ENCODE peak calls at places on chromosomes 11 and 22, in four cellular contexts. V is lower leg skin, W is AG08396, L is activated gamma-delta T cell. G is an unnamed sample.

GRCh38 chr11:27178859-27179258 is 138.2 kb downstream of the BBOX1 start:
- DNase-seq in V (peak), W (no peak), L (no peak), G (no peak)

GRCh38 chr11:60334005-60334620 is 7.1 kb downstream of the MS4A6E start:
- DNase-seq in V (peak), W (peak), L (no peak), G (peak)

GRCh38 chr22:49547751-49548239 is 279.9 kb downstream of the BRD1 start:
- DNase-seq in V (no peak), W (no peak), L (no peak), G (peak)

GRCh38 chr22:41117127-41117965 is 25.0 kb downstream of the EP300 start:
- DNase-seq in V (no peak), W (no peak), L (no peak), G (no peak)

GRCh38 chr11:59171508-59172322 is at the start of gene DTX4:
- DNase-seq in V (peak), W (peak), L (peak), G (peak)

GRCh38 chr11:8719260-8720190 is 36.9 kb downstream of the RPL27A start:
- DNase-seq in V (peak), W (peak), L (no peak), G (peak)

GRCh38 chr22:18096823-18097222 is 13.8 kb upstream of the TUBA8 start:
- DNase-seq in V (no peak), W (no peak), L (no peak), G (no peak)

GRCh38 chr11:121886956-121887355 is 229.1 kb downstream of the BLID start:
- DNase-seq in V (no peak), W (no peak), L (no peak), G (no peak)

GRCh38 chr11:73195191-73196007 is 22.7 kb upstream of the P2RY2 start:
- DNase-seq in V (peak), W (no peak), L (no peak), G (no peak)

GRCh38 chr11:31045335-31045734 is 324.2 kb downstream of the DCDC1 start:
- DNase-seq in V (no peak), W (no peak), L (no peak), G (no peak)

GRCh38 chr11:130513132-130513531 is 64.7 kb downstream of the ADAMTS15 start:
- DNase-seq in V (no peak), W (no peak), L (no peak), G (no peak)

GRCh38 chr11:128904872-128905344 is 13.8 kb downstream of the KCNJ5 start:
- DNase-seq in V (no peak), W (peak), L (no peak), G (peak)

GRCh38 chr11:134576721-134577171 is 164.7 kb upstream of the B3GAT1 start:
- DNase-seq in V (peak), W (no peak), L (no peak), G (no peak)